ENCODE peak calls at places on chromosome 3, in nine cellular contexts. C, M, T, G, K, Q, V, R and J are unnamed samples.

GRCh38 chr3:126389112-126389791 is 5.5 kb upstream of the CFAP100 start:
- DNase-seq in C (peak; percentile 64), M (peak; percentile 85), T (peak; percentile 95), G (peak; percentile 98), K (peak; percentile 87), Q (peak; percentile 90), V (peak; percentile 95), R (peak; percentile 92), J (peak; percentile 32)

GRCh38 chr3:142651711-142652110 is 55.5 kb downstream of the PLS1 start:
- DNase-seq in C (no peak), M (no peak), T (no peak), G (no peak), K (no peak), Q (no peak), V (no peak), R (no peak), J (no peak)

GRCh38 chr3:15420871-15421270 is 6.5 kb downstream of the METTL6 start:
- DNase-seq in C (no peak), M (no peak), T (no peak), G (no peak), K (no peak), Q (no peak), V (no peak), R (no peak), J (no peak)

GRCh38 chr3:171415070-171415469 is 45.1 kb downstream of the TNIK start:
- DNase-seq in C (no peak), M (no peak), T (no peak), G (no peak), K (no peak), Q (no peak), V (peak; percentile 12), R (no peak), J (no peak)

GRCh38 chr3:17399586-17399985 is 342.8 kb downstream of the TBC1D5 start:
- DNase-seq in C (no peak), M (no peak), T (no peak), G (no peak), K (no peak), Q (no peak), V (no peak), R (no peak), J (no peak)

GRCh38 chr3:122886951-122887350 is 92.1 kb downstream of the SLC49A4 start:
- DNase-seq in C (no peak), M (no peak), T (no peak), G (no peak), K (no peak), Q (no peak), V (no peak), R (no peak), J (no peak)

GRCh38 chr3:99659965-99660364 is 21.6 kb downstream of the COL8A1 start:
- DNase-seq in C (no peak), M (no peak), T (no peak), G (peak; percentile 67), K (no peak), Q (no peak), V (no peak), R (no peak), J (no peak)

GRCh38 chr3:2090512-2090911 is 8.2 kb upstream of the CNTN4 start:
- DNase-seq in C (no peak), M (no peak), T (no peak), G (no peak), K (no peak), Q (no peak), V (no peak), R (no peak), J (no peak)

GRCh38 chr3:119562307-119562961 is 3.0 kb upstream of the CD80 start:
- DNase-seq in C (peak; percentile 32), M (no peak), T (no peak), G (no peak), K (no peak), Q (no peak), V (peak; percentile 68), R (no peak), J (no peak)

GRCh38 chr3:119558528-119559339 is 680 bp downstream of the CD80 start:
- DNase-seq in C (no peak), M (no peak), T (no peak), G (no peak), K (no peak), Q (no peak), V (no peak), R (no peak), J (no peak)

GRCh38 chr3:119557874-119558264 is 1.5 kb downstream of the CD80 start:
- DNase-seq in C (no peak), M (no peak), T (no peak), G (no peak), K (no peak), Q (no peak), V (no peak), R (no peak), J (no peak)

GRCh38 chr3:119559441-119559963 is at the start of gene CD80:
- DNase-seq in C (peak; percentile 27), M (peak; percentile 46), T (peak; percentile 75), G (peak; percentile 80), K (no peak), Q (peak; percentile 29), V (peak; percentile 78), R (peak; percentile 77), J (peak; percentile 30)

GRCh38 chr3:119560160-119560559 is 746 bp upstream of the CD80 start:
- DNase-seq in C (no peak), M (no peak), T (no peak), G (no peak), K (no peak), Q (no peak), V (no peak), R (no peak), J (no peak)
- TF ChIP-seq POLR2A in C (no peak), M (no peak), T (no peak), G (no peak), K (no peak), Q (no peak), V (no peak), R (no peak), J (no peak)

GRCh38 chr3:159175391-159175725 is 373.5 kb downstream of the MFSD1 start:
- DNase-seq in C (no peak), M (no peak), T (no peak), G (no peak), K (no peak), Q (no peak), V (no peak), R (no peak), J (no peak)

GRCh38 chr3:159182961-159183360 is 381.1 kb downstream of the MFSD1 start:
- DNase-seq in C (no peak), M (no peak), T (no peak), G (no peak), K (no peak), Q (no peak), V (no peak), R (no peak), J (no peak)

GRCh38 chr3:159172473-159172872 is 370.6 kb downstream of the MFSD1 start:
- DNase-seq in C (no peak), M (no peak), T (no peak), G (no peak), K (no peak), Q (no peak), V (no peak), R (no peak), J (no peak)

GRCh38 chr3:159174715-159175390 is 373.0 kb downstream of the MFSD1 start:
- DNase-seq in C (no peak), M (no peak), T (no peak), G (no peak), K (no peak), Q (no peak), V (no peak), R (no peak), J (no peak)

DNA sequence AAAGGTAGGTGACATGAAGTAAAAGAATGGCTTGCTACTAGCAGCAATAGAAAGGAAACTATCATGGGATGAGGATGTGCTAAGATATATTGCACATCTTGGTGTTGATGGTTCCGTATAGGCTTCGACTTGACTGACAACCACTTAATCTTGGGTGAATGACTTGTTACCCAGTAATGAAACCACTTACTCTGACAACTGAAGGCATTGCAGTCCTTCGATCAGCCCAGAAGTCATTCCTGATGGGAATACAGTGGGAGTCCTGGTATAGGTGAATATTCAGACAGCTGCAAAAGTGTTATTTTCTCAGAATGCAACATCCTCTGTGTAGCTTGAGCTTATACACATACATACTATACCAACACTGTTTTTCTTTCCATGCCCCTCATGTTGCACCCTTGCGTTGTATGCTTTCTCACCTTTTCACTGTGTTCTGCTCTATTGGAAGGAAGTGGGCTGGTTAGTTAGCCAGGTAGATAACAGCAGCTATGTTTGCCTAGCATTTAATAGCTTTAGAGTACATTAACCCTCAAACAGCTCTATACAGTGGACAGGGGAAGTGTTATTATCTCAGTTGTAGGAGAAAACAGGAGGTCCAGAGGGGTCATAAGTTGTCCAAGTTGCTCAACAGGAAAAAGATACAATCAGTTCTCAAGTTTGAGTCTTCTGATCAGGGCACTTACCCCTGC is 376.5 kb downstream of the MFSD1 start:
- DNase-seq in C (no peak), M (no peak), T (no peak), G (no peak), K (no peak), Q (no peak), V (no peak), R (no peak), J (no peak)
- TF ChIP-seq POLR2A in C (no peak), M (no peak), T (no peak), G (no peak), K (no peak), Q (no peak), V (no peak), R (no peak), J (no peak)

DNA sequence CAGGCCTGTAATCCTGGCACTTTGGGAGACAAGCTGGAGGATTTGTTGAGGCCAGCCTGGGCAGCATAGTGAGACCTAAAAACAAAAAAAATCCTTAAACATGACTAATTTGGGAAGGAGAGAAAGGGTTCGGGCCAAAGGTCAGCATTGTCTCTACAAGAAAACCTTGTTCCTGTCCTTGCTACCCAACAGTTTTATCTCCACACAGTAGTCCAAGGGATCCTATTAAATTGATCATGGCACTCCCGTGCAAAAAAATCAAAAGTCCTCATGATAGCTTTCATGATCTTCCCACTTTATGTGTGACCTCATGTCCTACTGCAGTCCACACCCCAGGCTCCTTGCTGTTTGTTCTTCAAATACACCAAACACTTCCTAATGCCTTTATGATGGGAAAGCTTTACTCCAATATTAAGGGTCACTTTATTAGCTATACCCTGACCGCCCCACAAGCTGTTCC is 4.2 kb downstream of the RPL15 start:
- DNase-seq in C (no peak), M (no peak), T (no peak), G (no peak), K (no peak), Q (no peak), V (peak; percentile 33), R (no peak), J (no peak)
- TF ChIP-seq POLR2A in C (peak; percentile 71), M (no peak), T (no peak), G (no peak), K (no peak), Q (no peak), V (no peak), R (no peak), J (no peak)

GRCh38 chr3:138943724-138944131 is 3.2 kb downstream of the FOXL2 start:
- DNase-seq in C (no peak), M (no peak), T (no peak), G (no peak), K (peak; percentile 9), Q (no peak), V (no peak), R (no peak), J (no peak)

GRCh38 chr3:138945646-138946553 is 1.0 kb downstream of the FOXL2 start:
- DNase-seq in C (no peak), M (no peak), T (peak; percentile 26), G (no peak), K (peak; percentile 63), Q (no peak), V (peak; percentile 80), R (peak; percentile 41), J (no peak)

GRCh38 chr3:138944136-138944658 is 2.7 kb downstream of the FOXL2 start:
- DNase-seq in C (no peak), M (no peak), T (no peak), G (no peak), K (no peak), Q (no peak), V (no peak), R (no peak), J (no peak)

GRCh38 chr3:138946554-138947302 is at the start of the genes FOXL2 and FOXL2NB:
- DNase-seq in C (no peak), M (no peak), T (no peak), G (peak; percentile 77), K (peak; percentile 95), Q (no peak), V (peak; percentile 55), R (no peak), J (peak; percentile 47)

GRCh38 chr3:138944842-138945645 is 1.9 kb downstream of the FOXL2 start:
- DNase-seq in C (no peak), M (no peak), T (no peak), G (no peak), K (peak; percentile 51), Q (no peak), V (peak; percentile 71), R (peak; percentile 18), J (no peak)
- TF ChIP-seq POLR2A in C (no peak), M (no peak), T (no peak), G (no peak), K (no peak), Q (no peak), V (no peak), R (no peak), J (no peak)